ENCODE peak calls at places on chromosomes 11 and 22, in six cellular contexts. Y, K, D, A, R and F are unnamed samples.

GRCh38 chr11:12269104-12269441 is 108.3 kb upstream of the PARVA start:
- DNase-seq in K (no peak), Y (peak), R (no peak), D (peak), A (peak), F (peak)

GRCh38 chr11:115682101-115682500 is 177.9 kb upstream of the CADM1 start:
- DNase-seq in D (no peak), Y (no peak), R (no peak), A (no peak), K (no peak), F (no peak)

GRCh38 chr11:335779-336665 is 15.4 kb upstream of the IFITM3 start:
- DNase-seq in R (no peak), D (no peak), Y (no peak), K (no peak), A (no peak), F (no peak)

GRCh38 chr11:35590412-35590811 is 27.8 kb upstream of the FJX1 start:
- DNase-seq in K (no peak), Y (no peak), R (no peak), D (no peak), A (no peak), F (no peak)

GRCh38 chr22:24165673-24166072 is 15.6 kb upstream of the SUSD2 start:
- DNase-seq in D (peak), Y (no peak), R (no peak), A (no peak), K (no peak), F (no peak)

GRCh38 chr11:69908511-69909220 is 89.5 kb upstream of the FGF3 start:
- DNase-seq in K (no peak), A (no peak), D (no peak), Y (no peak), R (no peak), F (no peak)

GRCh38 chr11:1460396-1460795 is 26.2 kb downstream of the MOB2 start:
- DNase-seq in A (no peak), D (no peak), K (peak), R (no peak), Y (no peak), F (no peak)

GRCh38 chr11:94175545-94175944 is 46.9 kb downstream of the PANX1 start:
- DNase-seq in K (no peak), Y (peak), D (peak), A (peak), R (no peak), F (no peak)

GRCh38 chr11:73528013-73528412 is 69.9 kb downstream of the FAM168A start:
- DNase-seq in Y (no peak), A (no peak), K (no peak), D (no peak), R (no peak), F (no peak)

GRCh38 chr22:46446799-46447198 is 90.6 kb downstream of the CELSR1 start:
- DNase-seq in Y (no peak), A (peak), R (peak), D (no peak), K (no peak), F (peak)

GRCh38 chr22:46079861-46080821 is 70.2 kb upstream of the PPARA start:
- DNase-seq in D (peak), R (no peak), K (peak), A (no peak), Y (peak), F (no peak)

GRCh38 chr11:122883682-122883981 is 1.1 kb downstream of the JHY start:
- DNase-seq in A (no peak), Y (no peak), D (no peak), R (no peak), K (no peak), F (no peak)

GRCh38 chr11:18321622-18321990 is 334 bp downstream of the HPS5 start:
- DNase-seq in K (no peak), Y (no peak), A (peak), D (peak), R (no peak), F (no peak)

GRCh38 chr22:20552913-20553401 is 45.5 kb downstream of the MED15 start:
- DNase-seq in A (no peak), Y (no peak), K (no peak), R (no peak), D (no peak), F (no peak)

GRCh38 chr11:86660011-86660595 is 12.3 kb downstream of the ME3 start:
- DNase-seq in D (peak), K (no peak), Y (peak), A (peak), R (peak), F (peak)